ENCODE peak calls at places on chromosomes 7 and 10, in nine cellular contexts. E, T, N, K, M, O, J, U and Y are unnamed samples.

GRCh38 chr10:34299105-34299611 is 515.9 kb downstream of the PARD3 start:
- DNase-seq in M (no peak), O (no peak), K (no peak), T (no peak), J (peak), E (no peak), U (no peak), N (no peak), Y (no peak)

GRCh38 chr10:3755440-3756359 is 29.3 kb downstream of the KLF6 start:
- DNase-seq in T (no peak), N (no peak), K (no peak), M (no peak), E (no peak), J (no peak), O (peak), U (no peak), Y (no peak)

GRCh38 chr7:22860337-22860736 is 37.7 kb upstream of the TOMM7 start:
- DNase-seq in E (no peak), O (no peak), U (no peak), T (no peak), N (no peak), M (no peak), J (no peak), K (no peak), Y (no peak)

GRCh38 chr10:132516771-132517725 is 20.5 kb upstream of the INPP5A start:
- DNase-seq in T (peak), K (no peak), U (peak), J (peak), E (no peak), N (peak), M (peak), O (peak), Y (peak)

GRCh38 chr7:102927303-102927933 is 14.6 kb downstream of the LRRC17 start:
- DNase-seq in K (no peak), O (no peak), T (no peak), M (no peak), U (no peak), J (no peak), E (no peak), N (no peak), Y (no peak)

GRCh38 chr10:88831709-88832108 is 19.9 kb downstream of the ANKRD22 start:
- DNase-seq in E (peak), K (peak), U (no peak), M (no peak), O (no peak), T (no peak), N (no peak), J (peak), Y (no peak)

GRCh38 chr10:15813415-15813814 is 46.9 kb downstream of the MINDY3 start:
- DNase-seq in T (no peak), K (no peak), M (no peak), U (no peak), J (no peak), N (no peak), O (no peak), E (no peak), Y (peak)

GRCh38 chr7:8579661-8580060 is 146.3 kb downstream of the NXPH1 start:
- DNase-seq in O (no peak), U (no peak), E (no peak), T (no peak), M (no peak), N (no peak), K (no peak), J (no peak), Y (no peak)

GRCh38 chr7:73717991-73718405 is 1.5 kb downstream of the STX1A start:
- DNase-seq in U (no peak), J (peak), M (no peak), N (no peak), T (no peak), E (peak), O (no peak), K (peak), Y (no peak)

GRCh38 chr7:47574473-47575328 is 7.2 kb downstream of the TNS3 start:
- DNase-seq in M (no peak), T (no peak), O (no peak), E (no peak), N (no peak), U (no peak), K (peak), J (peak), Y (no peak)

GRCh38 chr10:78626471-78626870 is 442.3 kb upstream of the ZMIZ1 start:
- DNase-seq in N (no peak), E (no peak), M (no peak), T (no peak), U (no peak), K (no peak), J (no peak), O (no peak), Y (no peak)